ENCODE peak calls at places on chromosome 17, in four cellular contexts. F, E, W and H are unnamed samples. For H3K4me1, the result is how much of the 10 kb centered on the place peaks cover.

GRCh38 chr17:82775033-82775823 is 23.4 kb downstream of the TBCD start:
- DNase-seq in F (peak), W (peak), E (peak), H (peak)

GRCh38 chr17:57935833-57936807 is 19.1 kb downstream of the CUEDC1 start:
- DNase-seq in W (peak), E (no peak), F (no peak), H (no peak)

GRCh38 chr17:71023631-71024030 is 854.3 kb downstream of the KCNJ2 start:
- DNase-seq in F (no peak), E (no peak), W (no peak), H (no peak)

GRCh38 chr17:7914771-7915610 is 1.1 kb downstream of the RNF227 start:
- DNase-seq in F (no peak), E (no peak), W (no peak), H (peak)

GRCh38 chr17:81432873-81433451 is 37.7 kb downstream of the BAHCC1 start:
- DNase-seq in E (no peak), F (peak), W (no peak), H (no peak)

GRCh38 chr17:48587276-48588073 is 2.6 kb downstream of the HOXB3 start:
- DNase-seq in W (no peak), E (no peak), F (peak), H (peak)

GRCh38 chr17:80827646-80828643 is 163.7 kb upstream of the CHMP6 start:
- DNase-seq in W (no peak), F (peak), E (no peak), H (no peak)

GRCh38 chr17:36888236-36888957 is 48.9 kb upstream of the LHX1 start:
- DNase-seq in E (no peak), W (no peak), F (no peak), H (no peak)

GRCh38 chr17:1562178-1562643 is 381 bp downstream of the PITPNA start:
- DNase-seq in W (no peak), F (no peak), E (no peak), H (peak)

GRCh38 chr17:59845595-59846390 is 47.0 kb downstream of the TUBD1 start:
- DNase-seq in E (peak), W (peak), F (peak), H (peak)

GRCh38 chr17:9729034-9729650 is 62.2 kb downstream of the DHRS7C start:
- DNase-seq in E (peak), F (peak), W (peak), H (peak)

GRCh38 chr17:6366144-6366755 is 68.7 kb downstream of the AIPL1 start:
- DNase-seq in E (no peak), F (no peak), W (no peak), H (no peak)

GRCh38 chr17:28404812-28405570 is 1.0 kb downstream of the SLC46A1 start:
- DNase-seq in F (no peak), E (no peak), W (peak), H (no peak)

GRCh38 chr17:67836205-67836987 is 11.1 kb downstream of the BPTF start:
- DNase-seq in E (no peak), F (no peak), W (no peak), H (no peak)
- TF ChIP-seq JUN in E (no peak), F (no peak), W (no peak), H (no peak)

DNA sequence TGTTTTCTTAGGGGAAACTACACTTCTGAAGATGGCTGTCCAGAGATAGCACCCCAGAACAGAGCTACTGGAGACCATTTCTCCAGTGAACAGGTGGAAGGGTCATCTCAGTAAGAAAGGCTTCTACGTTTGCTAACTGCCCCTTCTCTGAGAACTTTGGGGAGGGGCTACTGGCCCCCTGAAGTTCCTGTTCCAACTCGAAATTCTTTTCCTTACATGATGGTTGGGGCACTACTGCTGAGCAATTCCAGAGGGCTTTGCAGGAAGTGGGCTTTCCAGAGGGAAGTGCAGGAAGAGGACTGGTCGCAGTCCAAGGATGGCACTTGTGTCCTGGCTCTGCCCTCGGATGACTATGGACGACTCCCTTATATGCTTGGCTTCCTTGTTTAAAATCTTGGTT is 31.2 kb downstream of the TOM1L2 start:
- DNase-seq in E (no peak), F (no peak), W (no peak), H (no peak)
- H3K4me1 ChIP-seq in E (under half), F (half or more), W (half or more), H (under half)

GRCh38 chr17:68053237-68054030 is 17.9 kb downstream of the KPNA2 start:
- DNase-seq in W (no peak), F (no peak), E (no peak), H (peak)
- TF ChIP-seq JUN in W (no peak), F (no peak), E (no peak), H (no peak)

GRCh38 chr17:51638909-51639308 is 378.6 kb downstream of the UTP18 start:
- DNase-seq in E (no peak), F (no peak), W (no peak), H (no peak)
- H3K4me1 ChIP-seq in E (under half), F (under half), W (under half), H (under half)

DNA sequence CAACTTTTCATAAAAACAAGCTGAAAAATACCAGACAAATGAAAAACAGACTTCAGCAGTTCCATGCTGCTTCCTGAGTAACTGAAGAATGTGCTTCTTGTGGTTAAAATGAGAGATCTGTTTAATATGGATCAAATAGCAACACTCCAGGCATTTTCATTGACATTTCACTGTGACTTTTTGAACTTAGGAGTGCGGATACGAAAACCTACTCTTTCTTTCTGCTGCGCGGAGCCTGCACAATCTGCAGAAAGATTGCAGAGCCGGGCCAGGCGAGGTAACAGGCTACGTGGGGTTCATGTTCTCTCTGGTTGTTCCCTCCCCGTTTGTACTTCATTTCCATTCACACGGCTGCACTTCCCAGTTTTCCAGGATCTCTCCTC is 581 bp upstream of the PITPNC1 start:
- DNase-seq in E (no peak), W (no peak), F (no peak), H (no peak)
- TF ChIP-seq JUN in E (no peak), W (no peak), F (no peak), H (no peak)

GRCh38 chr17:21674242-21674731 is 18.0 kb upstream of the KCNJ18 start:
- DNase-seq in W (no peak), F (no peak), E (peak), H (no peak)
- H3K4me1 ChIP-seq in W (under half), F (under half), E (under half), H (under half)